ENCODE peak calls at places on chromosomes 1 and 21, in five cellular contexts. B is heart right ventricle, P is adrenal gland, U is mammary epithelial cell, Z is upper lobe of right lung. F is an unnamed sample. For H3K4me1, the result is how much of the 10 kb centered on the place peaks cover.

GRCh38 chr1:22889213-22889827 is 83.3 kb downstream of the LACTBL1 start:
- DNase-seq in Z (no peak), U (no peak), B (no peak), P (peak), F (peak)

GRCh38 chr1:11838349-11839272 is 9.0 kb downstream of the NPPA start:
- DNase-seq in P (peak), B (peak), U (peak), Z (peak), F (peak)

GRCh38 chr1:24920155-24920925 is 9.7 kb downstream of the RUNX3 start:
- DNase-seq in Z (no peak), P (no peak), B (peak), U (no peak), F (no peak)

GRCh38 chr1:93658188-93658587 is 23.4 kb downstream of the BCAR3 start:
- DNase-seq in U (peak), B (no peak), Z (no peak), P (no peak), F (no peak)

GRCh38 chr1:225158291-225158690 is 228.8 kb downstream of the DNAH14 start:
- DNase-seq in Z (no peak), U (no peak), P (no peak), B (no peak), F (no peak)

GRCh38 chr1:15578921-15579682 is 5.7 kb downstream of the AGMAT start:
- DNase-seq in Z (peak), U (no peak), P (no peak), B (no peak), F (peak)

GRCh38 chr1:31531177-31532000 is 44.9 kb upstream of the TINAGL1 start:
- DNase-seq in P (no peak), B (no peak), U (peak), Z (no peak), F (no peak)

GRCh38 chr1:237042892-237043576 is 1.1 kb downstream of the RYR2 start:
- DNase-seq in Z (peak), P (no peak), B (peak), U (no peak), F (peak)

GRCh38 chr1:93033785-93034184 is 45.3 kb upstream of the MTF2 start:
- DNase-seq in P (no peak), B (no peak), U (no peak), Z (no peak), F (no peak)

GRCh38 chr1:3015269-3015635 is 6.0 kb upstream of the ACTRT2 start:
- DNase-seq in Z (no peak), P (no peak), B (no peak), U (no peak), F (no peak)

GRCh38 chr1:43214465-43215444 is 42.6 kb downstream of the CFAP57 start:
- DNase-seq in Z (no peak), B (no peak), U (no peak), P (no peak), F (no peak)

GRCh38 chr1:209723761-209724693 is 19.4 kb downstream of the HSD11B1 start:
- DNase-seq in Z (no peak), B (no peak), U (no peak), P (no peak), F (no peak)

GRCh38 chr1:48581256-48581655 is 109.3 kb upstream of the SPATA6 start:
- DNase-seq in B (no peak), Z (no peak), P (no peak), U (no peak), F (no peak)

GRCh38 chr1:30929135-30929889 is 20.8 kb upstream of the SDC3 start:
- DNase-seq in Z (no peak), P (peak), B (no peak), U (peak), F (peak)

GRCh38 chr1:227919916-227920315 is 27.8 kb downstream of the WNT9A start:
- DNase-seq in P (no peak), Z (no peak), B (no peak), U (no peak), F (no peak)

GRCh38 chr1:55244476-55245109 is 29.4 kb upstream of the USP24 start:
- DNase-seq in P (no peak), Z (no peak), B (no peak), U (peak), F (no peak)

GRCh38 chr1:238409191-238409846 is 518.6 kb upstream of the ZP4 start:
- DNase-seq in B (peak), P (no peak), Z (no peak), U (peak), F (no peak)

GRCh38 chr21:45550552-45551210 is 8.4 kb upstream of the SLC19A1 start:
- DNase-seq in B (no peak), P (peak), Z (peak), U (no peak), F (no peak)

GRCh38 chr1:80882552-80882951 is 918.2 kb upstream of the ADGRL2 start:
- DNase-seq in P (peak), Z (no peak), U (peak), B (no peak), F (no peak)

GRCh38 chr1:214506972-214507431 is 44.4 kb downstream of the PTPN14 start:
- DNase-seq in U (peak), Z (no peak), P (no peak), B (no peak), F (no peak)

GRCh38 chr1:6000444-6001288 is 8.4 kb upstream of the NPHP4 start:
- DNase-seq in B (no peak), U (no peak), P (no peak), Z (peak), F (no peak)

GRCh38 chr1:164475834-164476233 is 83.2 kb upstream of the PBX1 start:
- DNase-seq in Z (no peak), B (no peak), P (no peak), U (no peak), F (no peak)

GRCh38 chr1:941588-942383 is 17.3 kb downstream of the NOC2L start:
- DNase-seq in B (peak), P (peak), U (peak), Z (peak), F (peak)

GRCh38 chr1:226945106-226945857 is 5.2 kb downstream of the COQ8A start:
- DNase-seq in B (no peak), Z (peak), P (peak), U (no peak), F (peak)

GRCh38 chr21:39934895-39935294 is 67.7 kb downstream of the PCP4 start:
- DNase-seq in Z (no peak), P (no peak), B (no peak), U (no peak), F (no peak)

GRCh38 chr1:6508154-6508875 is 16.8 kb upstream of the PLEKHG5 start:
- DNase-seq in U (no peak), B (no peak), P (no peak), Z (no peak), F (no peak)

GRCh38 chr1:51644533-51645197 is 27.8 kb downstream of the OSBPL9 start:
- DNase-seq in B (no peak), U (peak), P (no peak), Z (no peak), F (no peak)

GRCh38 chr1:182725264-182725965 is 41.0 kb upstream of the RGS8 start:
- DNase-seq in B (peak), P (no peak), Z (no peak), U (no peak), F (no peak)

GRCh38 chr1:83112248-83112885 is 886.6 kb downstream of the TTLL7 start:
- DNase-seq in U (no peak), B (no peak), P (no peak), Z (no peak), F (no peak)

GRCh38 chr1:83110156-83110555 is 888.8 kb downstream of the TTLL7 start:
- DNase-seq in P (no peak), U (no peak), Z (no peak), B (no peak), F (no peak)

GRCh38 chr1:83113686-83114085 is 885.2 kb downstream of the TTLL7 start:
- DNase-seq in P (peak), Z (no peak), U (no peak), B (no peak), F (peak)

GRCh38 chr1:83115785-83116184 is 883.1 kb downstream of the TTLL7 start:
- DNase-seq in Z (no peak), B (no peak), U (no peak), P (no peak), F (no peak)

GRCh38 chr1:83114136-83114834 is 884.6 kb downstream of the TTLL7 start:
- DNase-seq in B (no peak), Z (no peak), P (no peak), U (no peak), F (no peak)
- H3K4me1 ChIP-seq in B (under half), Z (under half), P (under half), U (under half), F (under half)

DNA sequence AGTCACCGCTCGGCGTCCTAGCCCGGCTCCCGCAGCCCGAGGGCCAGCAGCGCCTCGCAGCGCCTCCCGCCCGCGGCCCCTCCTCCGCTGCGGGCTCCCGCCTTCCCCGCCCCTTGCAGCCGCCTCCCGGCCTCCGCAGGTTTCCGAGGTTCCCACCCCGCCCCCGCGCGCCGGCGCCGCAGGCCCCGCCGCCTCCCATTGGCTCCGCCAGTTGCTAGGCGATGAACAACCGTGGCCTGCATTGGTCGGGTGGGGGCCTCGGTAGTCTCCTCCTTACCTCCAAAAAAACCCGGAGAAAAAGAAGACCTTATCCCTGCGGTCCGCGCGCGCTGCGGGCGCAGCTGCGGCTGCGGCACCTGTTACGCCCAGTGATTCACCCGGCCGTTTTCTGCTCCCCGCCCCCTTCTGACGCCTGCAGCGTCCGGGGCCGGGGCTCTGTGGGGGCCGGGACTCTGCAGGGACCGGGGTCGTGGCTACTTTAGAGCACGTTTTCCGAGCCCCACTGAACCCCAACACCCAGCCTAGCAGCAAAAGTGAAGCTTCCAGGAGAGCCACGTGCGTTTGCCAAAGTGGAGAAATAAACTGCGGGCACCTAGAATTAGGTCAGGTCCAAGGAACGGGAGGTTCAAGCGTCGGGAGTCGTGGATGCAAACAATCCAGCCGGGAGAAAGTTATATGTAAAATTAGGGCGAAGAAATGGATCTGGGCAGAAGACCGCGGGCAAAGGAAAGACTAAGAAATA is at the start of gene SSX2IP:
- DNase-seq in Z (peak), B (peak), U (peak), P (peak), F (peak)
- H3K4me3 ChIP-seq in Z (peak), B (peak), U (peak), P (peak), F (peak)

GRCh38 chr1:181036107-181036843 is 2.5 kb downstream of the MR1 start:
- DNase-seq in Z (no peak), P (no peak), B (no peak), U (no peak), F (no peak)
- H3K4me1 ChIP-seq in Z (under half), P (under half), B (under half), U (under half), F (under half)

GRCh38 chr1:109365642-109366204 is 32.0 kb downstream of the SORT1 start:
- DNase-seq in U (no peak), Z (no peak), B (no peak), P (no peak), F (no peak)

GRCh38 chr1:109356959-109357358 is 40.8 kb downstream of the SORT1 start:
- DNase-seq in P (no peak), B (no peak), U (no peak), Z (no peak), F (no peak)

GRCh38 chr1:109357673-109358072 is 40.0 kb downstream of the SORT1 start:
- DNase-seq in P (peak), B (no peak), U (no peak), Z (no peak), F (no peak)

GRCh38 chr1:109361114-109361513 is 36.6 kb downstream of the SORT1 start:
- DNase-seq in P (no peak), Z (no peak), U (no peak), B (no peak), F (no peak)

GRCh38 chr1:109361649-109362048 is 36.1 kb downstream of the SORT1 start:
- DNase-seq in Z (no peak), U (peak), B (no peak), P (no peak), F (no peak)
- H3K4me3 ChIP-seq in Z (no peak), U (no peak), B (no peak), P (no peak), F (no peak)

DNA sequence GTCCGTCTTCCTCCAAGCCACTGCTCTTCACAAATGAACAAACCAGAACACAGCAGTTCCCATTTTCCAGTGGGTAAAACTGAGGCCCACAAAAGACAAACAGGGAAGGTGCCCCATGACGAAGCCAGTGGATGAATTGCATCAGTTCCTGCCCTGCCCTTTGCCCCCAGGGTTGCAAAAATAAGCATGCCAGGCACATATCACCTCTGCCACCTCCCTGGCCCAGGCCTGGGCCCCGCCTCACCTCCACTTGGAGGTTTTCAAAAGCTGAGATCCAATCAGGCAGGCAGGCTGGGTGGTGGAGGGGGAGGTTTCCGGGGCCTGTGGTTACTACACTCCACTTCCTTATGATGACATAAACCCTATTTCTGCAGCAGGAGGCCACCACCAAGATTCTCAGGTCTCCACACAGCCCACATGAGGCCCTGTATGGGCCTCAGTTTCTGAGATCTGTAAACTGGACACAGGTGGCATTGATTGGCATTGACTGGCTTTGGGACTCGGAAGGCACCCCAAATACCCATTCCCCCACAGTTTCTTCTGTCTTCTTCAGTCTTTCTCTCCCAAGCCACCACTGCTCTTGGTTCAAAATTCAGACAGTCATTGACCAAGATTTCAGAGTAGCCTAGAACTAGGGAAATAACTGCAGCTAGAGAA is 4.1 kb downstream of the KIF21B start:
- DNase-seq in Z (peak), B (no peak), P (peak), U (peak), F (peak)
- H3K4me1 ChIP-seq in Z (under half), B (under half), P (under half), U (under half), F (under half)

DNA sequence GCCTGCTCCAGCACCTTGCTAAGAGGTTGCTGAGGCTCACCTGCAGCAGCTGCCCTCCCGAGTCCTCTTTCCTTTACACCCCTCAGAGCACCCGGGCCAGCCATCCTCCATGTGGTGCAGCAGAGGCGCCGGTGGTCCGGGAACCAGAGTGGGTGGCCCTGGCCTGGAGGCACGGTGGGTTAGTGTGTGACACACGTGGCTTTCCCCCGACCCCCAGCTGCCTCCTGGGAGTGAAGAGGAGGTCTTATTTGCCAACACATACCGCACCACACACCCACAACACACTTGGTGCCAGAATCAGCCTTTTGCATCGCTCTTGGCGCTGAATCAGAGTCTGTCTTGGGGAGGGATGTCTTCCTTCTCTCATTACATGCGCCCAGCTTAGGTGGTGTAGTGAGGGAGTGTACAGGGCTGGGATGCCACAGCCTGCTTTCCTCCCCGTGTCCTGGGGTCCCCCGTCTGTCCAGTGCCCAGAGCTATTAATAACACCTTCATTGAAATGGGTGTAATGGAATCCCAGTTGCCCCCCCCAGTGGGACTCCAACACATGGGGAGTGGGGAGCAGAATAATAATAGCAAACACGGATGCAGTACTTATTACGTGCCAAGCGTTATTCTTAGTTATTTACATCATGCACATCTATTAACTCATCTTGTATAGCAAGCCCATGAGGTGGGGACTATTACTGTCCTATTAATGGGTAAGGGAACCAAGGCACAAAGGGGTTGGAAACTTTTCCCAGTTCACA is 38.2 kb downstream of the MAPKAPK2 start:
- DNase-seq in Z (peak), U (no peak), B (no peak), P (no peak), F (no peak)
- H3K4me3 ChIP-seq in Z (no peak), U (no peak), B (no peak), P (no peak), F (no peak)

GRCh38 chr21:42663860-42664535 is 10.6 kb downstream of the PDE9A start:
- DNase-seq in Z (no peak), B (no peak), P (no peak), U (no peak), F (no peak)
- H3K4me1 ChIP-seq in Z (under half), B (under half), P (under half), U (under half), F (under half)

DNA sequence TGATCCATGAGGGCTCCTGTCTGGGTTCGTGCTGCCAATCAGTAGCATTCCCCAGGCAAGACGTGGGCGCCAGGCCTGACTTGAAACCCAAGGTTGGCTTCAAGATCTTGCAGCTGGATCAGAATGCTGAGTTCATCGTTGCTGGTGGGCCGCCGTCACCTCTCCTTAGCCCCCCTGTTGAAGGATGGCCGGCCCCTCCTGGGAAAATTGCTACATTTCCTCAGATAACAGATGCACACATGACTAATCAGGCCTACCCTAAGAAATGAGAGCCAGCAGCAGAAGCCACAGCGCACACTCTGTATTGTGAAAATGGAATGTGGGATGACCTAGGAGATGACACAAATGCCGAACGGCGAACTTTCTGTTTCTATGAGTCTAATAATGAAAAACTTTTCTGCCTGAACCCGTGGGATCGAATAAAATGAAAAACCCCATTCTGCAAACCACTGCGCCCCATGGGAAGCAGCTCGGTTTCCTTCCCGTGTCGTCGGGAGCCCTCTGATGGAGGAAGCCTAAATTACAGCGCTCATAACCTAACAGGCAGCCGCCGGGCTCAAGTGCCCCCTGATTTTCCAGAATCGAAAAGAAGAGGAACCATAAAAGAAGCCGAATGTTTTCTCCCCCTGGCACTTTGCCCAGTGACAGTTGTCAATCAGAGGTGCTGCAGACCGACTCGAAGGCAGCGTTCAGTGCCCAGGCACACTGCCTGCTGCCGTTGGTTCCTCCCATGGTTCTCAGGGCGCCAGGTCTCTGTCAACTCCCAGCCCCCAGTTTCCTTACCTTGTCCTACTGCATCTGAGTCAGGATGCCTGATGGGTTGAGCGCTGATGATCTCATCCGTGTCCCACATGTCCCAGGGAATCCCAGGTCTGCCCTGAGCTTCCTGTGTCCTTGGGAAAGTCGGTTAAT is 38.2 kb upstream of the H6PD start:
- DNase-seq in U (peak), B (peak), P (peak), Z (peak), F (peak)
- H3K4me3 ChIP-seq in U (no peak), B (peak), P (no peak), Z (no peak), F (no peak)

GRCh38 chr1:100950776-100951175 is 54.9 kb downstream of the SLC30A7 start:
- DNase-seq in P (no peak), Z (no peak), B (no peak), U (no peak), F (no peak)
- H3K4me1 ChIP-seq in P (under half), Z (under half), B (under half), U (under half), F (under half)